ENCODE peak calls at places on chromosome 11, in four cellular contexts. G is MCF 10A, C is NCI-H748 treated with DMSO at 0.1 percent for 48 hours, M is brain microvascular endothelial cell. W is an unnamed sample.
A peak's percentile ranks its signal among the peaks of the same experiment; 100 is the strongest.

GRCh38 chr11:36053314-36053713 is 109.5 kb downstream of the LDLRAD3 start:
- DNase-seq in M (no peak), C (no peak), G (no peak), W (no peak)

GRCh38 chr11:1350086-1350725 is 39.5 kb upstream of the BRSK2 start:
- DNase-seq in C (no peak), G (no peak), M (no peak), W (no peak)

GRCh38 chr11:120781486-120782120 is 242.3 kb upstream of the TBCEL start:
- DNase-seq in C (no peak), M (no peak), G (no peak), W (no peak)

GRCh38 chr11:65643971-65644370 is 6.1 kb downstream of the SIPA1 start:
- DNase-seq in G (peak; percentile 41), M (no peak), C (no peak), W (peak; percentile 35)

GRCh38 chr11:32015435-32015834 is 75.4 kb upstream of the RCN1 start:
- DNase-seq in M (no peak), C (no peak), G (no peak), W (no peak)

GRCh38 chr11:100687032-100687629 is at the start of gene ARHGAP42:
- DNase-seq in C (no peak), G (peak; percentile 55), M (peak; percentile 46), W (peak; percentile 50)

GRCh38 chr11:13261600-13262061 is 16.0 kb upstream of the BMAL1 start:
- DNase-seq in C (no peak), M (peak; percentile 70), G (peak; percentile 94), W (peak; percentile 94)

GRCh38 chr11:113554531-113554930 is 79.3 kb upstream of the DRD2 start:
- DNase-seq in C (no peak), G (peak; percentile 32), M (no peak), W (no peak)

GRCh38 chr11:110130642-110131238 is 37.5 kb downstream of the ZC3H12C start:
- DNase-seq in M (no peak), C (peak; percentile 92), G (no peak), W (peak; percentile 87)

GRCh38 chr11:5240458-5240857 is 6.2 kb upstream of the HBD start:
- DNase-seq in M (no peak), G (no peak), C (no peak), W (no peak)

GRCh38 chr11:70077411-70078094 is 564 bp upstream of the ANO1 start:
- DNase-seq in M (no peak), C (no peak), G (no peak), W (no peak)

GRCh38 chr11:74232316-74232950 is 61.3 kb downstream of the PPME1 start:
- DNase-seq in M (no peak), C (no peak), G (no peak), W (no peak)

GRCh38 chr11:86490582-86490981 is 115.9 kb downstream of the CCDC81 start:
- DNase-seq in G (no peak), M (no peak), C (no peak), W (no peak)

GRCh38 chr11:11584446-11584810 is 37.4 kb downstream of the GALNT18 start:
- DNase-seq in G (peak; percentile 87), M (peak; percentile 83), C (no peak), W (peak; percentile 93)

GRCh38 chr11:46889689-46890475 is 28.5 kb downstream of the LRP4 start:
- DNase-seq in G (peak; percentile 82), C (peak; percentile 74), M (peak; percentile 71), W (no peak)

GRCh38 chr11:107840120-107840479 is 18.5 kb downstream of the SLC35F2 start:
- DNase-seq in G (peak; percentile 86), C (no peak), M (no peak), W (no peak)

GRCh38 chr11:32374261-32374711 is 61.1 kb downstream of the WT1 start:
- DNase-seq in M (no peak), G (peak; percentile 67), C (peak; percentile 45), W (no peak)

GRCh38 chr11:22193348-22194051 is 615 bp downstream of the ANO5 start:
- DNase-seq in M (no peak), G (no peak), C (no peak), W (no peak)

GRCh38 chr11:125777309-125777708 is 1.3 kb downstream of the PATE2 start:
- DNase-seq in C (no peak), M (peak; percentile 4), G (no peak), W (peak; percentile 9)

GRCh38 chr11:102914238-102915043 is 39.7 kb upstream of the MMP12 start:
- DNase-seq in M (peak; percentile 33), G (peak; percentile 54), C (no peak), W (no peak)

GRCh38 chr11:20178976-20179375 is 18.7 kb upstream of the DBX1 start:
- DNase-seq in C (no peak), G (no peak), M (no peak), W (peak; percentile 20)

GRCh38 chr11:87359401-87359800 is 321.7 kb downstream of the TMEM135 start:
- DNase-seq in M (no peak), C (no peak), G (no peak), W (peak; percentile 15)

GRCh38 chr11:36688132-36688531 is 90.1 kb upstream of the RAG2 start:
- DNase-seq in C (no peak), M (no peak), G (no peak), W (no peak)

GRCh38 chr11:122809861-122810260 is 28.4 kb upstream of the CRTAM start:
- DNase-seq in C (no peak), M (no peak), G (no peak), W (no peak)

GRCh38 chr11:117936973-117937372 is 7.8 kb upstream of the TMPRSS13 start:
- DNase-seq in G (no peak), C (no peak), M (no peak), W (no peak)

GRCh38 chr11:8209208-8209807 is 40.5 kb upstream of the RIC3 start:
- DNase-seq in M (no peak), G (no peak), C (no peak), W (no peak)

GRCh38 chr11:89436071-89436470 is 55.1 kb downstream of the NOX4 start:
- DNase-seq in M (peak; percentile 15), C (no peak), G (peak; percentile 6), W (peak; percentile 21)

GRCh38 chr11:43649921-43650320 is 30.6 kb upstream of the HSD17B12 start:
- DNase-seq in G (no peak), M (no peak), C (no peak), W (no peak)

GRCh38 chr11:112321521-112322172 is 61.0 kb upstream of the PLET1 start:
- DNase-seq in C (peak; percentile 65), G (peak; percentile 99), M (peak; percentile 32), W (peak; percentile 99)

GRCh38 chr11:96013459-96014213 is 89.7 kb upstream of the MTMR2 start:
- DNase-seq in M (no peak), C (no peak), G (no peak), W (no peak)

GRCh38 chr11:21412652-21413383 is 743.4 kb downstream of the NELL1 start:
- DNase-seq in M (no peak), G (no peak), C (no peak), W (no peak)

GRCh38 chr11:120354068-120354467 is 17.9 kb downstream of the ARHGEF12 start:
- DNase-seq in M (peak; percentile 57), C (no peak), G (no peak), W (no peak)

GRCh38 chr11:6249822-6250555 is 9.6 kb upstream of the CCKBR start:
- DNase-seq in M (peak; percentile 74), G (peak; percentile 82), C (no peak), W (peak; percentile 51)

GRCh38 chr11:129657866-129658557 is 157.6 kb upstream of the TMEM45B start:
- DNase-seq in C (no peak), G (no peak), M (no peak), W (no peak)

GRCh38 chr11:108628812-108629211 is 35.2 kb upstream of the EXPH5 start:
- DNase-seq in M (no peak), G (no peak), C (no peak), W (no peak)

GRCh38 chr11:46380340-46381045 is 976 bp upstream of the MDK start:
- DNase-seq in M (no peak), C (no peak), G (peak; percentile 50), W (no peak)

W was measured in foreskin keratinocyte.